ENCODE peak calls at places on chromosomes 16 and 17, in nine cellular contexts. L, R, C, E, T, Q, U, O and P are unnamed samples.

GRCh38 chr17:1413281-1413791 is 13.3 kb upstream of the YWHAE start:
- DNase-seq in Q (peak; percentile 64), U (peak; percentile 77), L (peak; percentile 77), O (peak; percentile 77), T (peak; percentile 88), E (peak; percentile 86), R (peak; percentile 76), C (peak; percentile 96), P (peak; percentile 63)

GRCh38 chr16:88002749-88003148 is 51.5 kb downstream of the BANP start:
- DNase-seq in R (no peak), O (no peak), T (no peak), Q (no peak), L (no peak), C (no peak), E (no peak), U (no peak), P (no peak)

GRCh38 chr17:63435681-63436522 is 10.2 kb downstream of the CYB561 start:
- DNase-seq in L (no peak), O (no peak), C (no peak), Q (no peak), T (no peak), E (peak; percentile 66), U (no peak), R (no peak), P (no peak)

GRCh38 chr17:19579867-19580565 is 46.4 kb downstream of the SLC47A1 start:
- DNase-seq in T (no peak), U (no peak), O (no peak), L (no peak), E (no peak), C (no peak), R (no peak), Q (no peak), P (no peak)

GRCh38 chr16:28549301-28549899 is 4.3 kb upstream of the SGF29 start:
- DNase-seq in O (no peak), R (no peak), T (no peak), E (no peak), L (peak; percentile 14), U (peak; percentile 33), C (no peak), Q (no peak), P (no peak)

GRCh38 chr17:17675925-17676534 is 5.2 kb upstream of the RAI1 start:
- DNase-seq in R (no peak), U (peak; percentile 99), O (no peak), T (no peak), E (no peak), L (no peak), Q (no peak), C (no peak), P (peak; percentile 43)

GRCh38 chr16:81937305-81938038 is 73.8 kb downstream of the SDR42E1 start:
- DNase-seq in E (no peak), T (no peak), O (no peak), L (peak; percentile 50), U (no peak), Q (no peak), C (no peak), R (no peak), P (no peak)

GRCh38 chr17:11730747-11731146 is 132.5 kb downstream of the DNAH9 start:
- DNase-seq in L (no peak), C (no peak), T (no peak), R (no peak), O (no peak), U (no peak), Q (no peak), E (no peak), P (no peak)

GRCh38 chr17:1104222-1104621 is 75.6 kb downstream of the ABR start:
- DNase-seq in E (no peak), U (no peak), T (peak; percentile 72), C (no peak), L (no peak), Q (no peak), O (no peak), R (no peak), P (no peak)

GRCh38 chr17:81885869-81886548 is 5.4 kb downstream of the ALYREF start:
- DNase-seq in C (no peak), L (no peak), E (no peak), U (no peak), Q (no peak), T (no peak), R (no peak), O (no peak), P (peak; percentile 87)

GRCh38 chr17:68260051-68260762 is 12.4 kb downstream of the AMZ2 start:
- DNase-seq in L (no peak), O (no peak), C (no peak), T (no peak), Q (no peak), R (no peak), E (no peak), U (no peak), P (no peak)

GRCh38 chr16:75860654-75861053 is 134.4 kb upstream of the CPHXL start:
- DNase-seq in R (no peak), C (no peak), O (no peak), U (no peak), L (no peak), E (no peak), T (no peak), Q (no peak), P (no peak)

GRCh38 chr17:65531508-65532431 is 29.7 kb downstream of the AXIN2 start:
- DNase-seq in C (peak; percentile 43), U (no peak), L (no peak), R (peak; percentile 51), Q (no peak), E (peak; percentile 25), O (peak; percentile 63), T (peak; percentile 83), P (no peak)

GRCh38 chr16:27724491-27724878 is 174.5 kb downstream of the KATNIP start:
- DNase-seq in E (no peak), Q (no peak), U (no peak), O (no peak), C (peak; percentile 73), L (no peak), T (no peak), R (no peak), P (no peak)

GRCh38 chr17:78342438-78343098 is 17.3 kb downstream of the SOCS3 start:
- DNase-seq in T (no peak), O (no peak), L (peak; percentile 75), C (no peak), E (peak; percentile 43), U (peak; percentile 88), R (peak; percentile 77), Q (peak; percentile 64), P (no peak)

GRCh38 chr17:81140695-81141094 is 24.6 kb upstream of the PVALEF start:
- DNase-seq in O (no peak), E (no peak), T (no peak), L (no peak), R (no peak), U (no peak), Q (no peak), C (no peak), P (no peak)

GRCh38 chr16:62254847-62255246 is 218.6 kb upstream of the CDH8 start:
- DNase-seq in Q (no peak), O (no peak), E (no peak), T (no peak), C (no peak), L (no peak), R (no peak), U (peak; percentile 84), P (no peak)

GRCh38 chr16:62253926-62254325 is 217.7 kb upstream of the CDH8 start:
- DNase-seq in T (no peak), E (no peak), U (peak; percentile 93), Q (no peak), L (no peak), C (no peak), O (no peak), R (no peak), P (no peak)

DNA sequence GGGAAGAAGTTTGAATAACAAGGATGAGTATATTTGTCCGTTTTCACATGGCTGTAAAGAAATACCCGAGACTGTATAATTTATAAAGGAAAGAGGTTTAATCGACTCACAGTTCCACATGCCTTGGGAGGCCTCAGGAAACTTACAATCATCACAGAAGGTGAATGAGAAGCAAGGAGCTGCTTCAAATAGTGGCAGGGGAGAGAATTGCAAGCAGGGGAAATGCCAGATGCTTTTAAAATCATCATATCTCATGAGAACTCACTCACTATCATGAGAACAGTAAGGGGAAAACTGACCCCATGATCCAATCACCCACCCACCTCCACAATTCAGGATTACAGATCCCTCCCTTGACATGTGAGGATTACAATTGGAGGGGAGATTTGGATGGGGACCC is 212.8 kb upstream of the CDH8 start:
- DNase-seq in C (no peak), T (no peak), L (no peak), U (no peak), R (no peak), E (no peak), O (no peak), Q (no peak), P (no peak)
- TF ChIP-seq CTCF in C (no peak), T (no peak), L (no peak), U (no peak), R (no peak), E (no peak), O (no peak), Q (no peak), P (no peak)

DNA sequence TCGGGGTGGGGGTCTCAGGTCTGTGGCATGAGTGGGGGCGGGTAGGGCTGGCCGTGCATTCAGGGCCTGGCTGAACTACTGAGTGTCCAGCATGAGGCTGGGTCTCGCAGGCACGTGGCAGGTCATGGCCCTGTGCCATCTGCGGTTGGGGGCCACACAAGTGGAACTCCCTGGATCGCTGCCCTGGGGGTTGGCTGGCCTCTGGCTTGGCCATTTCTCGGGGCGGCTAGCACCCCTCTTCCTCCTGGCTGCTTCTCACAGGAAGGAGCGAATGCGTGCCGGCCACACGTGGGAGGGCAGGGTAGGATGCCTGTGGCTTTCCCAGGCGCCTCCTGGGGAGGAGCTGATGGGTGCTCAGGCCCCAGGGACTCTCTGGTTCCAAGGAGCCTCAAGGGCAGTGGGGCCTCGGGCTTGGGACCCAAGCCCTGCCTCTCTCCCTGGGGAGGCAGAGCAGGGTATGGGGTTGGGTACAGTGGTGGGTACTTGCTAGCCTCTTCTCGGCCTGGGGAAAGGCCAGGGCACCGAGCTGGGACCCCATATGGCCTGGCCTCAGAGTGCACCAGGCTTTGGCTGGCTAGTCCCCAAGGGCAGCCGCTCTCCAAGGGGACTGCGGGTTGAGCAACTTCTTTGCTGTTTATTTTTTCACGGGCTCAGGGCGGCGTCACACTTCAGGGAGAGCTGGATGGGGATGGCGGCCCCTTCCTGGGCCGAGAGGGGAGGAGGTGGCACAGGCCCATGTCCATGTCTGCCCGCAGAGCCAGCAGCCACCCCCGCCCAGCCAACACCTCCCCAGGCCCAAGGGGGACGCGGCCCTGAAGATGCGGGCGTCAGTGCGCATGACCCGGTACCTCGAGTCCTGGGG is 37.5 kb downstream of the ADCY7 start:
- DNase-seq in L (peak; percentile 36), R (peak; percentile 19), E (no peak), U (no peak), Q (no peak), O (peak; percentile 64), T (no peak), C (peak; percentile 37), P (no peak)
- H3K4me3 ChIP-seq in L (no peak overlapping the region), R (no peak overlapping the region), E (no peak overlapping the region), U (no peak overlapping the region), Q (no peak overlapping the region), O (no peak overlapping the region), T (no peak overlapping the region), C (no peak overlapping the region), P (no peak overlapping the region)

GRCh38 chr16:74611721-74612120 is 4.8 kb upstream of the GLG1 start:
- DNase-seq in Q (no peak), T (no peak), O (no peak), L (peak; percentile 36), E (no peak), R (no peak), U (no peak), C (no peak), P (no peak)
- H3K36me3 ChIP-seq in Q (no peaks in the 10 kb centered on the region), T (no peaks in the 10 kb centered on the region), O (peaks cover 3% of the 10 kb centered on the region), L (no peaks in the 10 kb centered on the region), E (no peaks in the 10 kb centered on the region), R (no peaks in the 10 kb centered on the region), U (no peaks in the 10 kb centered on the region), C (no peaks in the 10 kb centered on the region), P (no peaks in the 10 kb centered on the region)

GRCh38 chr16:17293813-17294558 is 176.8 kb downstream of the XYLT1 start:
- DNase-seq in C (no peak), O (no peak), T (no peak), L (no peak), E (no peak), R (no peak), U (no peak), Q (no peak), P (no peak)
- TF ChIP-seq CTCF in C (no peak), O (no peak), T (no peak), L (no peak), E (no peak), R (no peak), U (no peak), Q (no peak), P (no peak)